ENCODE peak calls at places on chromosomes 12 and 14, in eight cellular contexts. One of them, this sample, is unnamed.

GRCh38 chr14:85883971-85884370 is 354.0 kb downstream of the FLRT2 start:
- DNase-seq in pancreas: no peak
- DNase-seq in neural crest cell: no peak
- DNase-seq in hippocampal formation: no peak
- DNase-seq in nucleus accumbens: no peak
- DNase-seq in C1 segment of cervical spinal cord: no peak
- DNase-seq in HEK293T: no peak
- DNase-seq in activated naive CD4-positive, alpha-beta T cell treated with Interleukin-2 at 50 U/mL for 16 hours: no peak
- DNase-seq in this sample: no peak

GRCh38 chr12:3601466-3602150 is 110.6 kb downstream of the PRMT8 start:
- DNase-seq in pancreas: no peak
- DNase-seq in neural crest cell: no peak
- DNase-seq in hippocampal formation: no peak
- DNase-seq in nucleus accumbens: no peak
- DNase-seq in C1 segment of cervical spinal cord: no peak
- DNase-seq in HEK293T: no peak
- DNase-seq in activated naive CD4-positive, alpha-beta T cell treated with Interleukin-2 at 50 U/mL for 16 hours: no peak
- DNase-seq in this sample: no peak

GRCh38 chr14:64203366-64204006 is 90.7 kb downstream of the ESR2 start:
- DNase-seq in pancreas: no peak
- DNase-seq in neural crest cell: no peak
- DNase-seq in hippocampal formation: no peak
- DNase-seq in nucleus accumbens: no peak
- DNase-seq in C1 segment of cervical spinal cord: no peak
- DNase-seq in HEK293T: no peak
- DNase-seq in activated naive CD4-positive, alpha-beta T cell treated with Interleukin-2 at 50 U/mL for 16 hours: no peak
- DNase-seq in this sample: no peak

GRCh38 chr12:122096591-122097149 is 18.1 kb downstream of the MLXIP start:
- DNase-seq in pancreas: peak
- DNase-seq in neural crest cell: no peak
- DNase-seq in hippocampal formation: no peak
- DNase-seq in nucleus accumbens: no peak
- DNase-seq in C1 segment of cervical spinal cord: no peak
- DNase-seq in HEK293T: no peak
- DNase-seq in activated naive CD4-positive, alpha-beta T cell treated with Interleukin-2 at 50 U/mL for 16 hours: no peak
- DNase-seq in this sample: no peak

GRCh38 chr12:121222847-121223246 is 12.9 kb downstream of the P2RX4 start:
- DNase-seq in pancreas: peak
- DNase-seq in neural crest cell: no peak
- DNase-seq in hippocampal formation: no peak
- DNase-seq in nucleus accumbens: no peak
- DNase-seq in C1 segment of cervical spinal cord: no peak
- DNase-seq in HEK293T: no peak
- DNase-seq in activated naive CD4-positive, alpha-beta T cell treated with Interleukin-2 at 50 U/mL for 16 hours: no peak
- DNase-seq in this sample: no peak

GRCh38 chr12:66623455-66623854 is 55.4 kb downstream of the GRIP1 start:
- DNase-seq in pancreas: no peak
- DNase-seq in neural crest cell: no peak
- DNase-seq in hippocampal formation: no peak
- DNase-seq in nucleus accumbens: no peak
- DNase-seq in C1 segment of cervical spinal cord: no peak
- DNase-seq in HEK293T: no peak
- DNase-seq in activated naive CD4-positive, alpha-beta T cell treated with Interleukin-2 at 50 U/mL for 16 hours: no peak
- DNase-seq in this sample: no peak

GRCh38 chr14:30842431-30842830 is 31.9 kb upstream of the COCH start:
- DNase-seq in pancreas: no peak
- DNase-seq in neural crest cell: no peak
- DNase-seq in hippocampal formation: no peak
- DNase-seq in nucleus accumbens: no peak
- DNase-seq in C1 segment of cervical spinal cord: no peak
- DNase-seq in HEK293T: no peak
- DNase-seq in activated naive CD4-positive, alpha-beta T cell treated with Interleukin-2 at 50 U/mL for 16 hours: no peak
- DNase-seq in this sample: no peak

GRCh38 chr12:48854488-48854887 is 2.5 kb upstream of the DDX23 start:
- DNase-seq in pancreas: no peak
- DNase-seq in neural crest cell: no peak
- DNase-seq in hippocampal formation: no peak
- DNase-seq in nucleus accumbens: no peak
- DNase-seq in C1 segment of cervical spinal cord: no peak
- DNase-seq in HEK293T: no peak
- DNase-seq in activated naive CD4-positive, alpha-beta T cell treated with Interleukin-2 at 50 U/mL for 16 hours: no peak
- DNase-seq in this sample: no peak

GRCh38 chr14:74658535-74659130 is 46.6 kb upstream of the LTBP2 start:
- DNase-seq in pancreas: no peak
- DNase-seq in neural crest cell: no peak
- DNase-seq in hippocampal formation: no peak
- DNase-seq in nucleus accumbens: no peak
- DNase-seq in C1 segment of cervical spinal cord: no peak
- DNase-seq in HEK293T: no peak
- DNase-seq in activated naive CD4-positive, alpha-beta T cell treated with Interleukin-2 at 50 U/mL for 16 hours: no peak
- DNase-seq in this sample: no peak

GRCh38 chr12:58860788-58861240 is 59.5 kb downstream of the LRIG3 start:
- DNase-seq in pancreas: no peak
- DNase-seq in neural crest cell: no peak
- DNase-seq in hippocampal formation: no peak
- DNase-seq in nucleus accumbens: no peak
- DNase-seq in C1 segment of cervical spinal cord: no peak
- DNase-seq in HEK293T: no peak
- DNase-seq in activated naive CD4-positive, alpha-beta T cell treated with Interleukin-2 at 50 U/mL for 16 hours: no peak
- DNase-seq in this sample: no peak

GRCh38 chr12:111170559-111170958 is 198.3 kb downstream of the PHETA1 start:
- DNase-seq in pancreas: no peak
- DNase-seq in neural crest cell: no peak
- DNase-seq in hippocampal formation: no peak
- DNase-seq in nucleus accumbens: no peak
- DNase-seq in C1 segment of cervical spinal cord: no peak
- DNase-seq in HEK293T: no peak
- DNase-seq in activated naive CD4-positive, alpha-beta T cell treated with Interleukin-2 at 50 U/mL for 16 hours: no peak
- DNase-seq in this sample: no peak

GRCh38 chr14:22255042-22255441 is 334.0 kb downstream of the DAD1 start:
- DNase-seq in pancreas: no peak
- DNase-seq in neural crest cell: no peak
- DNase-seq in hippocampal formation: no peak
- DNase-seq in nucleus accumbens: no peak
- DNase-seq in C1 segment of cervical spinal cord: no peak
- DNase-seq in HEK293T: no peak
- DNase-seq in activated naive CD4-positive, alpha-beta T cell treated with Interleukin-2 at 50 U/mL for 16 hours: no peak
- DNase-seq in this sample: no peak

This sample was measured in hypothalamus.